ENCODE peak calls at places on chromosome 5, in nine cellular contexts. D, H, T, X, A, F, N, I and L are unnamed samples.

GRCh38 chr5:59724482-59725392 is 168.8 kb downstream of the PDE4D start:
- DNase-seq in D (no peak), H (no peak), T (no peak), X (peak), A (no peak), F (peak), N (no peak), I (no peak), L (peak)

GRCh38 chr5:33299621-33300208 is 141.1 kb upstream of the TARS1 start:
- DNase-seq in D (no peak), H (peak), T (no peak), X (no peak), A (peak), F (peak), N (no peak), I (no peak), L (no peak)

GRCh38 chr5:464843-465590 is 22.0 kb downstream of the EXOC3 start:
- DNase-seq in D (no peak), H (no peak), T (peak), X (no peak), A (no peak), F (peak), N (peak), I (no peak), L (no peak)

GRCh38 chr5:64164166-64164565 is 1.5 kb upstream of the RNF180 start:
- DNase-seq in D (no peak), H (no peak), T (no peak), X (no peak), A (no peak), F (no peak), N (no peak), I (no peak), L (no peak)

GRCh38 chr5:14286007-14286406 is 142.9 kb downstream of the TRIO start:
- DNase-seq in D (no peak), H (no peak), T (no peak), X (no peak), A (no peak), F (no peak), N (no peak), I (no peak), L (no peak)

GRCh38 chr5:172004824-172005237 is 1.6 kb downstream of the FBXW11 start:
- DNase-seq in D (no peak), H (no peak), T (no peak), X (no peak), A (no peak), F (no peak), N (no peak), I (no peak), L (no peak)

GRCh38 chr5:39197556-39197955 is 21.8 kb downstream of the FYB1 start:
- DNase-seq in D (no peak), H (no peak), T (no peak), X (no peak), A (no peak), F (no peak), N (no peak), I (no peak), L (no peak)

GRCh38 chr5:103393131-103393754 is 134.7 kb downstream of the MACIR start:
- DNase-seq in D (no peak), H (no peak), T (no peak), X (no peak), A (no peak), F (no peak), N (peak), I (no peak), L (no peak)

GRCh38 chr5:159975462-159976019 is 33.4 kb upstream of the TTC1 start:
- DNase-seq in D (no peak), H (no peak), T (no peak), X (peak), A (no peak), F (no peak), N (no peak), I (no peak), L (no peak)

GRCh38 chr5:170508036-170508435 is 4.2 kb downstream of the KCNIP1 start:
- DNase-seq in D (no peak), H (no peak), T (no peak), X (no peak), A (no peak), F (no peak), N (no peak), I (no peak), L (no peak)

GRCh38 chr5:140109050-140109817 is 4.7 kb upstream of the PURA start:
- DNase-seq in D (no peak), H (no peak), T (peak), X (no peak), A (no peak), F (no peak), N (no peak), I (no peak), L (no peak)

GRCh38 chr5:143495124-143495523 is 91.6 kb upstream of the NR3C1 start:
- DNase-seq in D (no peak), H (no peak), T (no peak), X (peak), A (no peak), F (no peak), N (no peak), I (no peak), L (no peak)

GRCh38 chr5:152607393-152608165 is 202.5 kb upstream of the NMUR2 start:
- DNase-seq in D (no peak), H (no peak), T (no peak), X (no peak), A (no peak), F (no peak), N (no peak), I (no peak), L (no peak)

GRCh38 chr5:96283589-96283988 is 149.5 kb downstream of the PCSK1 start:
- DNase-seq in D (no peak), H (no peak), T (no peak), X (no peak), A (no peak), F (no peak), N (no peak), I (no peak), L (no peak)

GRCh38 chr5:174678107-174678506 is 46.3 kb upstream of the MSX2 start:
- DNase-seq in D (no peak), H (no peak), T (no peak), X (no peak), A (no peak), F (no peak), N (no peak), I (no peak), L (no peak)

GRCh38 chr5:67301285-67301904 is 104.8 kb upstream of the CD180 start:
- DNase-seq in D (peak), H (no peak), T (no peak), X (no peak), A (peak), F (peak), N (peak), I (no peak), L (no peak)

GRCh38 chr5:153555420-153556114 is 65.1 kb downstream of the GRIA1 start:
- DNase-seq in D (no peak), H (no peak), T (no peak), X (no peak), A (no peak), F (no peak), N (no peak), I (no peak), L (no peak)

GRCh38 chr5:137492321-137492720 is 6.8 kb downstream of the SPOCK1 start:
- DNase-seq in D (no peak), H (no peak), T (no peak), X (no peak), A (no peak), F (no peak), N (no peak), I (no peak), L (no peak)

GRCh38 chr5:123099514-123100151 is 10.6 kb downstream of the PRDM6 start:
- DNase-seq in D (no peak), H (no peak), T (no peak), X (no peak), A (no peak), F (no peak), N (no peak), I (no peak), L (no peak)

GRCh38 chr5:58738336-58738735 is 155.5 kb downstream of the RAB3C start:
- DNase-seq in D (no peak), H (no peak), T (no peak), X (peak), A (no peak), F (no peak), N (no peak), I (no peak), L (no peak)

GRCh38 chr5:35285011-35285410 is 54.7 kb upstream of the PRLR start:
- DNase-seq in D (no peak), H (no peak), T (no peak), X (no peak), A (no peak), F (no peak), N (no peak), I (no peak), L (no peak)

GRCh38 chr5:137401946-137402345 is 97.2 kb downstream of the SPOCK1 start:
- DNase-seq in D (no peak), H (no peak), T (no peak), X (no peak), A (no peak), F (no peak), N (no peak), I (no peak), L (no peak)

GRCh38 chr5:140293091-140293996 is 9.6 kb downstream of the PFDN1 start:
- DNase-seq in D (no peak), H (no peak), T (no peak), X (peak), A (no peak), F (no peak), N (no peak), I (no peak), L (no peak)

GRCh38 chr5:142432369-142432863 is 107.6 kb upstream of the SPRY4 start:
- DNase-seq in D (peak), H (peak), T (peak), X (no peak), A (no peak), F (peak), N (no peak), I (no peak), L (no peak)

GRCh38 chr5:36602711-36603321 is 3.6 kb upstream of the SLC1A3 start:
- DNase-seq in D (no peak), H (no peak), T (no peak), X (no peak), A (no peak), F (no peak), N (no peak), I (no peak), L (no peak)

GRCh38 chr5:154430961-154431630 is 14.7 kb upstream of the SAP30L start:
- DNase-seq in D (no peak), H (no peak), T (no peak), X (no peak), A (no peak), F (no peak), N (no peak), I (no peak), L (no peak)

GRCh38 chr5:443239-444151 is 519 bp downstream of the EXOC3 start:
- DNase-seq in D (no peak), H (no peak), T (peak), X (no peak), A (no peak), F (peak), N (peak), I (peak), L (no peak)

GRCh38 chr5:136269978-136270377 is 77.0 kb upstream of the SMIM32 start:
- DNase-seq in D (no peak), H (no peak), T (no peak), X (no peak), A (no peak), F (no peak), N (no peak), I (no peak), L (no peak)

GRCh38 chr5:123176938-123177275 is 87.9 kb downstream of the PRDM6 start:
- DNase-seq in D (no peak), H (no peak), T (no peak), X (no peak), A (no peak), F (no peak), N (no peak), I (no peak), L (no peak)

GRCh38 chr5:35152733-35153132 is 77.6 kb downstream of the PRLR start:
- DNase-seq in D (no peak), H (no peak), T (no peak), X (no peak), A (no peak), F (no peak), N (no peak), I (no peak), L (no peak)

GRCh38 chr5:73274870-73275756 is 102.1 kb downstream of the TMEM174 start:
- DNase-seq in D (no peak), H (peak), T (no peak), X (no peak), A (no peak), F (no peak), N (peak), I (no peak), L (no peak)

DNA sequence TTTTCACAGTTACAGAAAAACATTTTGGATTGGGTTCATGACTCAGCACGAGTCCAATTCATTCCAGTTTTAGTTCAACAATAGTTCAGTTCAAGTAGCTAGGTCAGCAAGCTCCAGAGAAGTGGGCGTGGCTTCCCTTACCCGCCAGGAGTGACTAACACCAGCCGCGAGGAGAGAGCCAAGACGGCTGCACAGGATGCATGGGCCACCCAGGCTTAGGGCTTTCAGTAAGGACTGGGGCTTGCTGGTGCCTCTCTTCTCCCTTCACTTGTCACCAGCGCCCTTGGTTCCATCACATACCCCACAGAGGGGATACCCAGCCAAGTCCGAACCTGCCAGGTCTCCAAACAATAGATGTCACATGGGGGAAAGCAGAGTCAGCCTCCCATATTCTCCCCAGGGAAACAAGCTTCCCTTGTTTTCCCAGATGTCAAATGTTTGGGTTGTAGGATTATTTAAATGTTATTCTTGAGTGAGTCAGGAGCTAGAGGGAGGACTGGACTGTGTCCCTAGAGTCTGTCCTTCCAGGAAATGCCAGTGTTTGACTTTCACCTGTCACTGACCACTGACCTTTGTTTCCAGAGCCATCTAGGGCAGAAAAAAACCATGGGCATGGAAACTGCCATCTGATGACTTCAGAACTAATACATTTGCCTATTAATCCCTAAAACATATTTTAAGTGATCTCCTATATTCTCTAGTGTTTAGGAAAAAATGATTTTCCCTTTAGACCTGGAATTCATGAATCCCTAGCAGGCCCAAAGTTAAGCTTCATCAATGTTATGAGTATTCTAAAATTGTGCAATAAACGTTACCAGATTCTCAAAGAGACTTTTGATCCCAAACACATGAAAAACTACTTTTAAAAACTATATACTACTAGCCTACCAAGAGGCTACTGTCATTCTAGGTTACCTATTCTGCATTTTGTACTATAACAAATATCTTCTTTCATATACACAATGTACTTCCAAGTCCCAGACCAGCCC is 51.9 kb downstream of the NIPAL4 start:
- DNase-seq in D (peak), H (peak), T (peak), X (peak), A (peak), F (peak), N (peak), I (no peak), L (no peak)
- TF ChIP-seq POLR2AphosphoS5 in D (peak), H (peak), T (peak), X (no peak), A (no peak), F (no peak), N (peak), I (no peak), L (no peak)

GRCh38 chr5:100772011-100772410 is 131.1 kb downstream of the ST8SIA4 start:
- DNase-seq in D (no peak), H (no peak), T (no peak), X (no peak), A (no peak), F (no peak), N (no peak), I (no peak), L (no peak)

GRCh38 chr5:100771181-100771580 is 131.9 kb downstream of the ST8SIA4 start:
- DNase-seq in D (no peak), H (no peak), T (no peak), X (no peak), A (no peak), F (no peak), N (no peak), I (no peak), L (no peak)

GRCh38 chr5:100776244-100776643 is 126.8 kb downstream of the ST8SIA4 start:
- DNase-seq in D (no peak), H (no peak), T (no peak), X (no peak), A (no peak), F (no peak), N (no peak), I (no peak), L (no peak)

GRCh38 chr5:100777680-100778281 is 125.3 kb downstream of the ST8SIA4 start:
- DNase-seq in D (no peak), H (no peak), T (no peak), X (no peak), A (no peak), F (peak), N (no peak), I (no peak), L (no peak)

GRCh38 chr5:100772548-100772947 is 130.5 kb downstream of the ST8SIA4 start:
- DNase-seq in D (no peak), H (no peak), T (no peak), X (no peak), A (no peak), F (no peak), N (no peak), I (no peak), L (no peak)
- TF ChIP-seq POLR2AphosphoS5 in D (no peak), H (no peak), T (no peak), X (no peak), A (no peak), F (no peak), N (no peak), I (no peak), L (no peak)

DNA sequence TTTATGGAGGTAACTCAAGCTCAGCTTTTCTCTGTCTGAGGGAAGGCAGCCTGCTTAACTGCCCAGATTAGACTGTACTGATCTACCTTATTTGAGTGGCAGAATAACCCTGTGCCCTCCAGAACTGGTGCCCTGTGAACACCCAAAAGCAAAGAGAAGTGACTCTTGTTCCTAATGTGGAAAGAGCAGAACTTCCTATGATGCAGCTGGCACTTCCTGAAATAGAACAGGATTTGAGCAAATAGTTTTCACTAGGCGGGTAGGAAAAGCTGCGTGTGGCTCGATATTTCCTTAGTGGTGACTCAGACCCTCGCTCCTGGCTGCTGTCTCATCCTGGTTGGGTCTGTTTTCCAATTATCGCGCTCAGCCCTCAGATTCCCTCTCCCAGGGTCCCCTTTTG is 89.9 kb downstream of the SH3TC2 start:
- DNase-seq in D (peak), H (no peak), T (no peak), X (peak), A (peak), F (no peak), N (peak), I (no peak), L (no peak)
- TF ChIP-seq POLR2AphosphoS5 in D (peak), H (no peak), T (peak), X (no peak), A (no peak), F (no peak), N (peak), I (no peak), L (no peak)

GRCh38 chr5:151213803-151214613 is 9.9 kb downstream of the CCDC69 start:
- DNase-seq in D (peak), H (no peak), T (peak), X (peak), A (no peak), F (peak), N (peak), I (peak), L (peak)
- TF ChIP-seq POLR2AphosphoS5 in D (peak), H (peak), T (peak), X (no peak), A (no peak), F (peak), N (no peak), I (peak), L (peak)

GRCh38 chr5:131679911-131680310 is 44.9 kb upstream of the RAPGEF6 start:
- DNase-seq in D (no peak), H (no peak), T (no peak), X (no peak), A (no peak), F (no peak), N (no peak), I (no peak), L (no peak)
- TF ChIP-seq POLR2AphosphoS5 in D (no peak), H (peak), T (no peak), X (no peak), A (no peak), F (no peak), N (no peak), I (no peak), L (no peak)

DNA sequence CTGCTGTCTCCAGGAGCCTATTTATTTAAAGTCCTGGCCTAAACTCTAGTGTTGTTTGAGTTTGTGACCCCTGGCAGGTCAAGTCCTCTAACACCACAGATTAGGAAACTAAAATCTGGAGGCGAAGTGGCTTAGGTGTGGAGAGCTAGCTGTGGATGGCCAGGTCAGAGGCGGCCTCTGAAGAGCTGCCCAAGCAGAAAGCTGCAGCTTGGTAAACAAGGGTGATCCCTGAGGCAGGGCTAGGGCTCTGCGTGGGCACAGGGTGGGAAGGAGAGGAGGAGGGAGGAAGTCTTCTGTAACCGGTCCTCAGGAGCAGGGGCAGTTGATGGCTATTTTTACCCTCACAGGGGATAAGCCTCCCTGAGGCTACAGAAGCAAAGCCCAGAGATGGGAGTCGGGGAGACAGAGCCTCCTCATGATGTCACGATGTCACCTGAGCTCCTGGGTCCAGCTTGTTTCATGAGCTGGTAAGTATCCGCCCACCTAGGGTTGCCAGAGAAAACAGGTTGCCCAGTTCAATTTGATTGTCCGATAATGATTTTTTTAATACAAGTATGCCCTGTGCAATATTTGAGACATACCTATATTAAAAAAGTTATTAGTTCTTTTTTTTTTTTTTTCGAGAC is 25.9 kb upstream of the BOD1 start:
- DNase-seq in D (no peak), H (no peak), T (no peak), X (no peak), A (no peak), F (no peak), N (no peak), I (no peak), L (no peak)
- TF ChIP-seq POLR2AphosphoS5 in D (no peak), H (no peak), T (no peak), X (no peak), A (no peak), F (no peak), N (no peak), I (no peak), L (no peak)

DNA sequence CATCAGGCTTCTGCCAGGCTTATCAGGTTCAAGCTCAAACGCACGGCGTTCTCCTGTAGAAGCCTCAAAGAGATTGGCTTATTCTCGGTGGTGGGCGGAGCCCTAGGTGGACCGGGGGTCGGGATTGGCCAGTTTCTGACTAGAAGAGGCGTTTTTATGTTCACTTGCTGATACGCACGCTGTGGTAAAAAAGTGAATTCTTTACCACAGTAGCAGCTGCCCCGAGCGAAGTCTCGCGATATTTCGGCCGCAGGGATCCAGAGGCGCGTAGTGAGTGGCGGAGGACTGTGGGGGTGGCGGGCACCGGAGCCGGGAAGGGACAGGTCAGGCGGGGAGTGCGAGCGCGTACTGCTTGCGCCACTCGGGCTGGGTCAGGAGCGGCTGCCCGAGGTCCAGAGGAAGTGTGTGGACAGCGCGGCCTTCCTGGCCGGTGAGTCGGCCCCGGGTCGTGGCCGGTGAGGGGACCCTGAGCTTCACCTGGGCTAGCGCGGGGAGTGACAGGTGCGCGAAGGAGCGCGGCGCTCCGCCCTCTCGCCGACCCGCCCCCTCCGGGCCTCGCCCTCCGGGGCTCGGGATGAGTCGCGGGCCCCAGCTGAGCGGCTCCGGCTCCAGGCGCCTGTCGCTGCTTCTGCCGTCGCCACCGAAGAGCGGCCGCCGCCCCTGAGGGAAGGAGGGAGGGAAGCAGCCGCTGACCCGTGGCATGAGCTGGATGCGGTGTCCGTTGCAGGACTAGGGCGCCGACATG is at the start of gene DMXL1:
- DNase-seq in D (peak), H (peak), T (peak), X (peak), A (peak), F (peak), N (peak), I (peak), L (peak)
- TF ChIP-seq POLR2AphosphoS5 in D (peak), H (peak), T (peak), X (peak), A (peak), F (peak), N (peak), I (peak), L (peak)